ENCODE peak calls at places on chromosomes 11 and 22, in six cellular contexts. L is NCI-H1092; I is NCI-H1417 treated with DMSO at 0.1 percent for 48 hours; K is stimulated activated CD4-positive, alpha-beta T cell treated with anti-CD3 and anti-CD28 coated beads, Interleukin-1b, Interleukin-23, amount 100 ng/mL, for 24 hours; T is LoVo; Y is RWPE1. N is an unnamed sample.
A peak's percentile ranks its signal among the peaks of the same experiment; 100 is the strongest.

GRCh38 chr11:65169164-65169641 is 830 bp upstream of the SPDYC start:
- DNase-seq in L (no peak), I (no peak), K (no peak), T (no peak), Y (no peak), N (no peak)

GRCh38 chr11:130478881-130479280 is 30.4 kb downstream of the ADAMTS15 start:
- DNase-seq in L (no peak), I (no peak), K (no peak), T (no peak), Y (no peak), N (no peak)

GRCh38 chr22:38948181-38948940 is 9.0 kb upstream of the APOBEC3A start:
- DNase-seq in L (no peak), I (no peak), K (no peak), T (no peak), Y (no peak), N (no peak)

GRCh38 chr11:124793466-124794278 is 6.5 kb downstream of the MSANTD2 start:
- DNase-seq in L (peak; percentile 19), I (no peak), K (no peak), T (peak; percentile 56), Y (peak; percentile 37), N (peak; percentile 36)

GRCh38 chr11:126723665-126724045 is 276.9 kb downstream of the KIRREL3 start:
- DNase-seq in L (no peak), I (no peak), K (no peak), T (no peak), Y (no peak), N (no peak)

GRCh38 chr22:49229483-49230193 is 598.0 kb downstream of the BRD1 start:
- DNase-seq in L (no peak), I (no peak), K (no peak), T (no peak), Y (no peak), N (no peak)

GRCh38 chr11:111185259-111185658 is 60.3 kb upstream of the POU2AF2 start:
- DNase-seq in L (no peak), I (no peak), K (no peak), T (no peak), Y (no peak), N (no peak)

GRCh38 chr11:1192741-1193325 is 30.0 kb upstream of the MUC5B start:
- DNase-seq in L (no peak), I (no peak), K (no peak), T (no peak), Y (no peak), N (no peak)

GRCh38 chr11:114059984-114060401 is 482 bp downstream of the ZBTB16 start:
- DNase-seq in L (no peak), I (no peak), K (no peak), T (no peak), Y (peak; percentile 43), N (no peak)

GRCh38 chr11:63915961-63916836 is 765 bp downstream of the RCOR2 start:
- DNase-seq in L (peak; percentile 59), I (peak; percentile 29), K (no peak), T (no peak), Y (no peak), N (peak; percentile 41)

GRCh38 chr11:27282141-27282590 is 80.8 kb downstream of the CCDC34 start:
- DNase-seq in L (no peak), I (no peak), K (no peak), T (no peak), Y (no peak), N (no peak)

GRCh38 chr11:23006730-23007129 is 146.5 kb upstream of the CCDC179 start:
- DNase-seq in L (no peak), I (no peak), K (no peak), T (no peak), Y (no peak), N (no peak)

GRCh38 chr11:88569342-88569741 is 231.8 kb upstream of the CTSC start:
- DNase-seq in L (no peak), I (no peak), K (no peak), T (no peak), Y (no peak), N (no peak)

GRCh38 chr22:19707347-19708322 is 6.7 kb upstream of the SEPTIN5 start:
- DNase-seq in L (no peak), I (no peak), K (no peak), T (no peak), Y (no peak), N (no peak)

GRCh38 chr11:125257185-125257584 is 92.6 kb downstream of the PKNOX2 start:
- DNase-seq in L (no peak), I (no peak), K (no peak), T (no peak), Y (no peak), N (no peak)

GRCh38 chr22:34454598-34454997 is 534.3 kb upstream of the LARGE1 start:
- DNase-seq in L (no peak), I (no peak), K (no peak), T (no peak), Y (no peak), N (no peak)

GRCh38 chr11:19739872-19740271 is 27.2 kb downstream of the NAV2 start:
- DNase-seq in L (no peak), I (no peak), K (no peak), T (no peak), Y (no peak), N (no peak)

GRCh38 chr11:1770528-1770927 is 6.8 kb upstream of the CTSD start:
- DNase-seq in L (no peak), I (no peak), K (no peak), T (peak; percentile 16), Y (no peak), N (no peak)

GRCh38 chr11:69518081-69518950 is 36.9 kb downstream of the LINC01488 start:
- DNase-seq in L (no peak), I (no peak), K (no peak), T (no peak), Y (no peak), N (no peak)

N was measured in NCI-H2081.